ENCODE peak calls at places on chromosomes 3 and 15, in eight cellular contexts. K is uterus, U is H1, E is GM10248, Z is cardiac fibroblast, M is kidney epithelial cell, D is heart left ventricle, G is Calu3. C is an unnamed sample.

GRCh38 chr3:105938101-105938500 is 69.3 kb upstream of the CBLB start:
- DNase-seq in M (no peak), K (no peak), Z (peak; percentile 52), G (no peak), U (no peak), D (peak; percentile 33), E (no peak), C (no peak)

GRCh38 chr3:145550522-145550921 is 610.5 kb downstream of the PLOD2 start:
- DNase-seq in U (no peak), D (no peak), Z (no peak), K (no peak), M (no peak), G (no peak), E (no peak), C (no peak)

GRCh38 chr15:29570931-29571727 is 251.1 kb downstream of the TJP1 start:
- DNase-seq in Z (peak; percentile 24), K (no peak), M (no peak), U (no peak), G (peak; percentile 0), D (no peak), E (no peak), C (peak; percentile 75)

GRCh38 chr3:132629928-132630327 is 29.7 kb downstream of the ACAD11 start:
- DNase-seq in U (no peak), K (no peak), M (no peak), D (no peak), Z (peak; percentile 80), E (no peak), G (no peak), C (no peak)

GRCh38 chr3:78809941-78810340 is 957.9 kb downstream of the ROBO1 start:
- DNase-seq in E (no peak), D (no peak), U (no peak), M (no peak), K (no peak), G (no peak), Z (no peak), C (no peak)

GRCh38 chr3:186772886-186773417 is 10.4 kb upstream of the EIF4A2 start:
- DNase-seq in M (no peak), E (peak; percentile 84), K (peak; percentile 20), D (peak; percentile 75), Z (peak; percentile 46), U (no peak), G (no peak), C (no peak)

GRCh38 chr3:114770874-114771273 is 376.2 kb downstream of the ZBTB20 start:
- DNase-seq in U (no peak), Z (peak; percentile 73), G (no peak), E (no peak), M (no peak), D (no peak), K (no peak), C (no peak)

GRCh38 chr3:30145281-30145680 is 461.1 kb upstream of the TGFBR2 start:
- DNase-seq in D (no peak), G (peak; percentile 10), U (no peak), E (no peak), K (no peak), M (no peak), Z (peak; percentile 14), C (no peak)

GRCh38 chr15:78000089-78000926 is 77.2 kb downstream of the TBC1D2B start:
- DNase-seq in K (peak; percentile 51), M (peak; percentile 45), G (peak; percentile 57), E (peak; percentile 77), U (peak; percentile 85), Z (peak; percentile 45), D (peak; percentile 61), C (peak; percentile 91)

GRCh38 chr15:61712124-61712759 is 348.0 kb downstream of the VPS13C start:
- DNase-seq in Z (no peak), U (no peak), G (no peak), D (no peak), K (no peak), M (no peak), E (no peak), C (no peak)

GRCh38 chr3:14323401-14324223 is 78.8 kb upstream of the SLC6A6 start:
- DNase-seq in Z (no peak), G (no peak), K (no peak), M (no peak), U (no peak), D (no peak), E (no peak), C (no peak)

GRCh38 chr15:101063891-101064794 is 145.0 kb downstream of the LRRK1 start:
- DNase-seq in G (no peak), M (no peak), U (no peak), Z (no peak), E (no peak), K (no peak), D (peak; percentile 25), C (no peak)

GRCh38 chr3:135891121-135891520 is 74.4 kb upstream of the PPP2R3A start:
- DNase-seq in D (no peak), K (no peak), M (no peak), U (no peak), G (no peak), Z (peak; percentile 30), E (no peak), C (no peak)

GRCh38 chr3:66485291-66485968 is 15.4 kb downstream of the LRIG1 start:
- DNase-seq in Z (peak; percentile 54), G (no peak), K (no peak), M (no peak), D (no peak), U (no peak), E (no peak), C (no peak)

GRCh38 chr3:194395767-194396527 is 3.1 kb downstream of the GP5 start:
- DNase-seq in U (no peak), G (no peak), M (no peak), K (peak; percentile 56), Z (no peak), E (no peak), D (peak; percentile 33), C (peak; percentile 64)

GRCh38 chr3:139327231-139327630 is 16.6 kb upstream of the MRPS22 start:
- DNase-seq in U (no peak), M (no peak), Z (no peak), G (no peak), E (no peak), K (no peak), D (no peak), C (no peak)

GRCh38 chr3:139332092-139332491 is 11.7 kb upstream of the MRPS22 start:
- DNase-seq in Z (no peak), U (no peak), M (no peak), E (no peak), G (no peak), K (no peak), D (no peak), C (no peak)

GRCh38 chr3:139327861-139328260 is 16.0 kb upstream of the MRPS22 start:
- DNase-seq in E (no peak), D (no peak), G (no peak), K (no peak), M (no peak), U (no peak), Z (no peak), C (no peak)

GRCh38 chr3:139328356-139328755 is 15.5 kb upstream of the MRPS22 start:
- DNase-seq in U (no peak), M (no peak), K (no peak), E (no peak), Z (no peak), D (no peak), G (no peak), C (no peak)

GRCh38 chr3:139329364-139329850 is 14.4 kb upstream of the MRPS22 start:
- DNase-seq in Z (peak; percentile 82), M (no peak), D (peak; percentile 83), G (peak; percentile 99), E (peak; percentile 91), K (peak; percentile 80), U (peak; percentile 57), C (peak; percentile 99)
- TF ChIP-seq CTCF in Z (peak; percentile 100), M (peak; percentile 100), D (peak; percentile 97), G (peak; percentile 100), E (peak; percentile 100), K (peak; percentile 96), U (peak; percentile 99), C (peak; percentile 99)

GRCh38 chr3:41893977-41894376 is 67.9 kb downstream of the ULK4 start:
- DNase-seq in E (peak; percentile 23), Z (peak; percentile 79), M (no peak), D (no peak), K (no peak), G (peak; percentile 45), U (no peak), C (no peak)
- TF ChIP-seq CTCF in E (peak; percentile 28), Z (peak; percentile 33), M (peak; percentile 21), D (peak; percentile 51), K (peak; percentile 67), G (no peak), U (no peak), C (peak; percentile 35)

GRCh38 chr3:45937206-45938042 is 5.8 kb upstream of the CXCR6 start:
- DNase-seq in K (no peak), M (no peak), Z (no peak), D (no peak), U (no peak), G (no peak), E (no peak), C (no peak)
- TF ChIP-seq CTCF in K (no peak), M (no peak), Z (no peak), D (no peak), U (peak; percentile 10), G (no peak), E (no peak), C (no peak)

GRCh38 chr3:10992017-10992945 is at the start of gene SLC6A1:
- DNase-seq in E (no peak), Z (no peak), G (no peak), K (peak; percentile 39), M (no peak), D (peak; percentile 46), U (no peak), C (peak; percentile 56)
- TF ChIP-seq CTCF in E (no peak), Z (no peak), G (no peak), K (no peak), M (no peak), D (peak; percentile 15), U (peak; percentile 62), C (no peak)

GRCh38 chr3:196486263-196486662 is 17.3 kb downstream of the RNF168 start:
- DNase-seq in Z (peak; percentile 6), M (no peak), K (no peak), E (no peak), G (peak; percentile 40), U (no peak), D (no peak), C (no peak)
- TF ChIP-seq CTCF in Z (peak; percentile 11), M (peak; percentile 33), K (no peak), E (peak; percentile 56), G (no peak), U (peak; percentile 56), D (peak; percentile 13), C (no peak)

DNA sequence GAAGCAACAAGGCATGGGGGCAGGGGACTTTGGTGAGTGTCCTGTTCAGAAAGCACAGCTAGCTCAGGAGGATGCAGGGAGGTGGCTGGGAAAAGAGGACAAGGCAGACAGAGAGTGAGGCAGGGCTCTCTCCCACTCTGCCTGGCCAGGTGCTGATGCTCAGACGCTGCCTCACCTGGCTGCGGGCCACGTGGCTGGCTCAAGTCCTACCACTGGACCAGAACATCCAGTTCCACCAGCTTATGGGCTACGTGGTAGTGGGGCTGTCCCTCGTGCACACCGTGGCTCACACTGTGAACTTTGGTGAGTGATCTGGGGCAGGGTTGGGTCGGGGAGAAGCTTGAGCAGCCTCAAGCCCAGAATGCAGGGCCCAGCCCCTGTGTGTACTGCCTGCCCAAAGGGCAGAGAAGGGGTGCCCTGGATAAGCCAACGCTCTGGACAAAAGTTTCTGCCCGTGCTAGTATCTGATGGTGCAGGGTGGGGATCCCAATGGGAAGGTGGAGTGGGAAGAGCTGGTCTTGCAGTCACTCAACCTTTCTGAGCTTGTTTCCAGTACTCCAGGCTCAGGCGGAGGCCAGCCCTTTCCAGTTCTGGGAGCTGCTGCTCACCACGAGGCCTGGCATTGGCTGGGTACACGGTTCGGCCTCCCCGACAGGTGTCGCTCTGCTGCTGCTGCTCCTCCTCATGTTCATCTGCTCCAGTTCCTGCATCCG is 20.9 kb downstream of the NOX5 start:
- DNase-seq in U (peak; percentile 21), D (no peak), Z (peak; percentile 15), E (peak; percentile 35), M (no peak), K (no peak), G (peak; percentile 51), C (peak; percentile 50)
- TF ChIP-seq CTCF in U (peak; percentile 87), D (peak; percentile 6), Z (peak; percentile 35), E (no peak), M (peak; percentile 6), K (no peak), G (no peak), C (peak; percentile 42)

C was measured in nephron progenitor cell.